ENCODE peak calls at places on chromosomes 13 and 19, in ten cellular contexts. H, F, P, E, B, J, M, G, I and X are unnamed samples.

GRCh38 chr19:14475251-14476073 is at the start of gene PTGER1:
- DNase-seq in F (peak), G (no peak), I (no peak), J (peak), M (peak), H (no peak), E (peak), B (no peak), P (no peak), X (peak)

GRCh38 chr13:67147257-67148218 is 82.6 kb downstream of the PCDH9 start:
- DNase-seq in E (no peak), I (no peak), H (no peak), M (no peak), J (peak), G (no peak), P (no peak), B (peak), F (peak), X (peak)

GRCh38 chr19:27709496-27709895 is 1503.5 kb downstream of the UQCRFS1 start:
- DNase-seq in G (no peak), I (no peak), H (no peak), F (no peak), P (no peak), E (no peak), M (no peak), J (no peak), B (no peak), X (no peak)

GRCh38 chr19:14467816-14468215 is 7.3 kb downstream of the PTGER1 start:
- DNase-seq in P (no peak), E (no peak), B (no peak), J (no peak), G (no peak), I (no peak), H (no peak), M (peak), F (no peak), X (no peak)

GRCh38 chr19:46710687-46711086 is 6.2 kb downstream of the PRKD2 start:
- DNase-seq in F (no peak), I (no peak), J (no peak), E (no peak), M (no peak), P (no peak), B (no peak), H (no peak), G (no peak), X (no peak)

GRCh38 chr19:54462072-54462712 is 1.4 kb downstream of the LENG9 start:
- DNase-seq in B (no peak), G (peak), P (no peak), J (no peak), F (no peak), E (peak), H (no peak), M (no peak), I (no peak), X (no peak)

GRCh38 chr13:91078093-91078679 is 269.3 kb upstream of the MIR17HG start:
- DNase-seq in I (no peak), P (no peak), G (no peak), H (no peak), F (peak), B (no peak), M (no peak), E (no peak), J (no peak), X (no peak)

GRCh38 chr13:84207509-84207908 is 325.2 kb upstream of the SLITRK1 start:
- DNase-seq in I (no peak), F (no peak), P (no peak), M (no peak), E (no peak), G (no peak), J (no peak), H (no peak), B (no peak), X (no peak)

GRCh38 chr19:38417544-38418506 is 8.2 kb downstream of the RASGRP4 start:
- DNase-seq in J (peak), F (peak), P (peak), E (peak), H (peak), M (peak), I (peak), B (peak), G (peak), X (peak)

GRCh38 chr13:94065741-94066140 is 413.7 kb downstream of the DCT start:
- DNase-seq in J (no peak), M (no peak), G (no peak), H (no peak), E (no peak), F (peak), B (no peak), P (no peak), I (no peak), X (no peak)

DNA sequence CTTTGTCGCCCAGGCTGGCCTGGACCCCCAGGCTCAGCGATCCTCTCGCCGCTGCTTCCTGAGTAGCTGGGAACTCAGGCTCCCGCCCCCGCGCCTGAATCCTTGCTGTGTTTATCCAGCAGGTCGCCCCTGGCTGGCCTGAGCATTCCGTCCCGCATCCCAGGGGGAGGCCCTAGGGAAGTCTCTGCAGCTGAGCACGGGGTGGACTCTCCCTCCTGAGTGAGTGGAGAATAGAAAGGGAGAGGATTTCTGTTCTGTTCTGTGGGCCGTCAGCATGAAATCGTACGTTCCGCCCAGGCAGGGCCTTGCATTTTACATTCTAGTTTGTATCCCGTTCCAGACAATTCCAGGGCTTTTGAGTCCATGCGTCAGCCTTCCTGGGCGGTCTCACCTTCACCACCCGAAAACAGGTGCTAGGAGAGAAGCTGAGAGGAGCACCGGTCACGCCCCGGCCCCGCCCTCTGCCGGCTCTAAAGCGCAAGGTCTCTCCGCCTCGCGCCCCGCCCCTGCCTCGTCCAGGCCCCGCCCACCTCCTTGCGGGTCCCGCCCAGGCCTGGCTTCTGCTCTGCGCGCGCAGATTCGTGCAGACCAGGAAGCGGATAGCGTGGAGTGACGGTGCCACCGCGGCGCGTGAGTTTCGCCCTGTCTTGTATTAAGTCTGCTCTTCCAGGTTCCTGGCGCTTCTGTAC is at the start of gene ZNF761:
- DNase-seq in I (peak), H (peak), M (peak), J (peak), E (peak), P (peak), B (peak), G (peak), F (peak), X (peak)
- TF ChIP-seq CTCF in I (peak), H (peak), M (peak), J (no peak), E (peak), P (peak), B (peak), G (peak), F (peak), X (peak)

DNA sequence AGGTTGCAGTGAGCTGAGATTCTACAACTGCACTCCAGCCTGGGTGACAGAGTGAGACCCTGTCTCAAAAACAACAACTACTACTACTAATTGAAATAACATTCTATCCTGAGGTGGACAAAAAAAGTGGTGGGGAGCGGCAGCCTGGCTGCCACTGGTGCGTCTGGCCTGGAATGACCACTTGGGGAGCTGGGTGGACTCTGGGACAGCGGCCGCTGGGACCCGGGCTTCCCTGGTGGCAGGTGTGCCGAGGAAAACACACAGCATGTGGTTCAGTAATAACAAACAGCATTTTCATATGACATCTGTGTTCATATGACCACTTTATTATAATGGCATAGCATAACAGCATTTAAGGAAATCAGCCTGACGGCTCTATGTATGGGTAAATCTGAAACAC is 33.9 kb downstream of the TFDP1 start:
- DNase-seq in B (no peak), G (no peak), M (no peak), E (no peak), I (no peak), F (no peak), H (no peak), J (no peak), P (no peak), X (no peak)
- TF ChIP-seq CTCF in B (no peak), G (no peak), M (no peak), E (no peak), I (no peak), F (no peak), H (no peak), J (no peak), P (no peak), X (no peak)

GRCh38 chr19:45179063-45179847 is 671 bp downstream of the BLOC1S3 start:
- DNase-seq in E (peak), B (peak), M (peak), F (no peak), G (peak), H (no peak), J (no peak), I (no peak), P (no peak), X (peak)

GRCh38 chr19:45179848-45180370 is 1.3 kb downstream of the BLOC1S3 start:
- DNase-seq in I (no peak), B (no peak), E (no peak), F (no peak), P (no peak), J (no peak), H (no peak), G (no peak), M (no peak), X (no peak)

GRCh38 chr19:45177817-45178261 is at the start of gene TRAPPC6A:
- DNase-seq in F (peak), B (no peak), H (no peak), P (no peak), J (no peak), I (no peak), M (peak), E (no peak), G (no peak), X (peak)

GRCh38 chr19:45175663-45176345 is 2.2 kb downstream of the TRAPPC6A start:
- DNase-seq in M (peak), I (no peak), G (no peak), B (no peak), P (no peak), J (no peak), E (no peak), H (no peak), F (no peak), X (no peak)

DNA sequence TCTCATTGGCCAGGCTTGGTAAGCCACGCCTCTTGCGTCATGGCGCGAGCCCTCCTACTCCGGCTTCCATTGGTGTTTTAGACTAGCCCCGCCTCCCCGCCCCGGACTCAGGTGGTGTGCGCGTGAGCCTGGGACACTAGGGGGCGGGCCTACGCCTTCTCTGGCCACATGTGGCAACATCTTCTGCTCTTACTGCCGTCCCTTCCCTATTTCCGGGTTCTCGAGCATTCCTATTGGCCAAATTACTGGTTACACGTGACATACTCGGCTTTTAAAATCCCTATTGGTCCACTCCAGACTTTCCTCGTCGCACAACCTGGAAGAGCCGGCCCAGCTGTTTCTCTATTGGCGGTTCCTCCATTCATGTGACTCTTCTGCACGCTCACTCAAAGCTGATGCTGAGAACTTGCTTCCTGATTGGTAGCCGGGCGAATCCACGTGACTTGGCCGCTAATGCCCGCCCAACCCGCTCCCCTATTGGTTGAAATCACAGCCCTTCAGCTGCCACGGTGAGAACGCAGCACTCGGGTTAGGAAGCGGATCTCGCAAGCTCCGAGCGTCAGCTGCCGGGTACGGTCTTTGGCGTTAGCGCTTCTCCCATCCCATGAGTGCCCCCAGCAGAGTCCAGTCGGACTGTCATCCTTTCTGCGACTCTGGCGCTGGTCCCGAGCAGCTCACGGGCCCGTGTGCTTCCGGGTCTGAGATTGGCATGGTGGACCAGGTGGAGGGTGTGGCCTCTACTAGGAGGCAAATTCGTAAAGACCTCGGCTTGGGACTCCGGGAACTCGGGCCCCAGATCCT is at the start of gene BLOC1S3:
- DNase-seq in G (peak), I (peak), M (peak), B (peak), F (peak), P (peak), E (peak), H (peak), J (peak), X (peak)
- TF ChIP-seq CTCF in G (no peak), I (peak), M (peak), B (peak), F (no peak), P (peak), E (peak), H (peak), J (peak), X (peak)

DNA sequence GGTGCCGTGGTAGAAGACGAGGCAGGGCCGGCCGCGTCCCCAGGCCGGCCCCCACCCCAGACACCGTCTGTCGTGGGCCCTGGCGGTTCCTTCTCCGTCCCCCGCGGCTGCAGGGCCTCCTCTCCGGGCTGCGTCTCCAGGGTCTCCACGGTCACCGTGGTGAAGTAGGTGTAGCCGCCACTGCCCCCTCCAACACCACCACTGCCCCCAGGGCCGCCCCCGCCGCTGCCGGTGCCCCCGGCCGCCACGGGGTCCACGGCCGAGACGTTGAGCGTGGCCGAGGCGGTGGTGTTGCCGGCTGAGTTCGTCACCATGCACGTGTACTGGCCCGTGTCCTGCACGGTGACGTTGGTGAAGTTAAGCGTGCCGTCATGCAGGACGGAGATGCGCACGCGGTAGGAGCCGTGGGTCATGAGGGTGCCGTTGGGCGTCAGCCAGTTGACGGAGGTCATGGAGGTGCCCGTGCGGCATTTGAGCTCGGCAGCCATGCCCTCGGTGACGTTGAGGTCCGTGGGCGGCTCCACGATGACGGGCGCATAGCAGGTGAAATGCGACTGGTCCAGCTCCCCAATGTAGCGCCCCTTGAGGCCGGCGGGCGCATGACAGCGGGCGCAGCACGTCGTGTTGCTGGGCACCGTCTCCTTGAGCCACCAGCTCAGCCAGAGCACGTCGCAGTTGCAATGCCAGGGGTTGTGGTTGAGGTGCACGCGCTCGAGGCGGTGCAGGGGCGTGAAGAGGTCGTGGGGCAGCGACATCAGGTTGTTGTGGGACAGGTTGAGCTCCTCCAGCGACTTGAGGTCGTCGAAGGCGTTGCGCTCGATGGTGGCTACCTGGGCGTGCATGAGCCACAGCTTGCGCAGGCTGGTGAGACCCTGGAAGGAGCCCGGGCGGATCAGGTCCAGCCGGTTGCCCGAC is 4.6 kb upstream of the ASPDH start:
- DNase-seq in E (no peak), F (no peak), H (no peak), B (no peak), I (no peak), J (no peak), P (no peak), G (peak), M (no peak), X (no peak)
- TF ChIP-seq CTCF in E (peak), F (no peak), H (no peak), B (no peak), I (peak), J (no peak), P (no peak), G (no peak), M (peak), X (peak)

GRCh38 chr19:43649514-43649913 is 9.9 kb upstream of the CADM4 start:
- DNase-seq in J (no peak), P (no peak), F (no peak), H (no peak), I (no peak), E (no peak), G (no peak), M (no peak), B (no peak), X (no peak)

GRCh38 chr19:43656436-43656835 is 13.5 kb downstream of the PLAUR start:
- DNase-seq in H (no peak), P (no peak), I (no peak), F (no peak), J (no peak), E (no peak), B (no peak), G (no peak), M (no peak), X (no peak)

GRCh38 chr19:43648633-43649032 is 9.0 kb upstream of the CADM4 start:
- DNase-seq in I (no peak), E (no peak), G (no peak), J (no peak), F (no peak), M (no peak), H (no peak), P (no peak), B (no peak), X (no peak)

GRCh38 chr19:43651758-43652545 is 12.3 kb upstream of the CADM4 start:
- DNase-seq in I (peak), G (peak), F (peak), P (peak), E (peak), J (peak), H (peak), M (no peak), B (peak), X (peak)

GRCh38 chr19:43652546-43652874 is 12.9 kb upstream of the CADM4 start:
- DNase-seq in B (no peak), P (no peak), F (no peak), J (no peak), E (no peak), M (no peak), I (no peak), H (no peak), G (no peak), X (no peak)
- TF ChIP-seq CTCF in B (no peak), P (no peak), F (no peak), J (peak), E (peak), M (no peak), I (peak), H (no peak), G (no peak), X (peak)

DNA sequence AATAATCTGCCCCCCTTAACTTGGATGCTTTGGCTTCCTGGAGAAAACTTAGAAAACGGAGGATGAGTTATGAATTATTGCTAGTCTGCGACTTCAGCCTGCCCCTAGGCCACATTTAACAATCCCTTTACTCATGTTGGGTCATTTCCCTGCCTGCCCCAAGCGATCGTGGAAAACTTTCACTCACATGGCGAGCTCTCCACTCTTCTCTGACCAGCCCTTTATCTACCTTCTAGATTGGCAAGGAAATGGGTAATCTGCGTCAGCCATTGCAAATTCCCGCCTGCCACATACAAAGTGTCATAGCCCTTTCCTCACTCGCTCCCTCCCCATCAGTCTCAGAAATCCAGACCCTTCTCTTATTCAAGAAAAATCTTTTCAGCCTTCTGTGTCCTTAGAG is 154.3 kb upstream of the IRS2 start:
- DNase-seq in J (no peak), I (no peak), E (no peak), B (no peak), M (no peak), G (no peak), F (no peak), H (no peak), P (no peak), X (no peak)
- TF ChIP-seq CTCF in J (no peak), I (no peak), E (no peak), B (no peak), M (no peak), G (no peak), F (no peak), H (no peak), P (no peak), X (no peak)

GRCh38 chr19:37077929-37078716 is at the start of gene ZNF420:
- DNase-seq in B (peak), E (peak), M (peak), J (peak), I (peak), P (peak), G (peak), H (peak), F (peak), X (peak)
- TF ChIP-seq CTCF in B (no peak), E (no peak), M (no peak), J (no peak), I (no peak), P (no peak), G (no peak), H (no peak), F (no peak), X (no peak)